ENCODE peak calls at places on chromosomes 2 and 18, in ten cellular contexts. D is endodermal cell, U is epithelial cell of esophagus, T is cardiac fibroblast, G is HCT116, C is B cell, I is fibroblast of pulmonary artery, N is RWPE1, Z is transverse colon, S is AG09309. M is an unnamed sample.

GRCh38 chr2:85987266-85988178 is 98.7 kb upstream of the ST3GAL5 start:
- DNase-seq in Z (no peak), U (no peak), C (no peak), N (no peak), G (no peak), S (no peak), D (no peak), T (no peak), I (no peak), M (no peak)

GRCh38 chr2:172588931-172589330 is 33.0 kb downstream of the PDK1 start:
- DNase-seq in Z (no peak), D (no peak), T (no peak), S (no peak), I (no peak), G (no peak), C (no peak), U (peak; percentile 48), N (no peak), M (no peak)

GRCh38 chr2:7384773-7385349 is 467.6 kb downstream of the RNF144A start:
- DNase-seq in C (no peak), S (no peak), U (no peak), N (no peak), G (no peak), T (no peak), D (no peak), I (no peak), Z (no peak), M (no peak)

GRCh38 chr2:144468823-144469595 is 50.9 kb downstream of the ZEB2 start:
- DNase-seq in U (peak; percentile 5), S (no peak), Z (no peak), I (no peak), N (no peak), C (no peak), D (no peak), T (no peak), G (no peak), M (no peak)

GRCh38 chr2:131413148-131413747 is 49.3 kb upstream of the RAB6D start:
- DNase-seq in D (no peak), T (peak; percentile 71), G (peak; percentile 49), I (peak; percentile 83), C (peak; percentile 44), Z (no peak), S (peak; percentile 21), N (peak; percentile 45), U (peak; percentile 65), M (no peak)

GRCh38 chr18:50013363-50014138 is 181.4 kb downstream of the MYO5B start:
- DNase-seq in U (peak; percentile 56), G (no peak), I (no peak), N (no peak), D (no peak), C (no peak), Z (no peak), S (no peak), T (no peak), M (no peak)

GRCh38 chr2:64094663-64095382 is 49.4 kb downstream of the PELI1 start:
- DNase-seq in N (no peak), G (no peak), D (peak; percentile 71), I (no peak), U (no peak), S (no peak), C (no peak), Z (no peak), T (no peak), M (no peak)

GRCh38 chr2:24984912-24985311 is 13.2 kb upstream of the DNAJC27 start:
- DNase-seq in U (no peak), T (peak; percentile 60), I (peak; percentile 48), C (no peak), Z (peak; percentile 18), D (peak; percentile 42), S (no peak), G (no peak), N (no peak), M (no peak)

GRCh38 chr2:169285528-169285927 is 76.8 kb downstream of the LRP2 start:
- DNase-seq in T (no peak), N (no peak), Z (no peak), D (peak; percentile 62), S (no peak), C (no peak), G (no peak), U (no peak), I (no peak), M (no peak)

GRCh38 chr2:144132357-144132756 is 387.6 kb downstream of the ZEB2 start:
- DNase-seq in Z (no peak), U (peak; percentile 69), C (no peak), I (peak; percentile 27), T (no peak), D (no peak), N (peak; percentile 59), S (no peak), G (no peak), M (no peak)

GRCh38 chr2:9745153-9745899 is 97.9 kb upstream of the TAF1B start:
- DNase-seq in N (no peak), I (no peak), C (no peak), U (peak; percentile 43), D (no peak), T (no peak), S (no peak), G (no peak), Z (no peak), M (no peak)

GRCh38 chr2:46828491-46829239 is 86.9 kb downstream of the MCFD2 start:
- DNase-seq in N (no peak), U (no peak), C (no peak), I (no peak), T (no peak), G (no peak), Z (no peak), S (no peak), D (peak; percentile 31), M (no peak)
- TF ChIP-seq CTCF in N (no peak), U (no peak), C (no peak), I (no peak), T (no peak), G (no peak), Z (no peak), S (no peak), D (no peak), M (no peak)

DNA sequence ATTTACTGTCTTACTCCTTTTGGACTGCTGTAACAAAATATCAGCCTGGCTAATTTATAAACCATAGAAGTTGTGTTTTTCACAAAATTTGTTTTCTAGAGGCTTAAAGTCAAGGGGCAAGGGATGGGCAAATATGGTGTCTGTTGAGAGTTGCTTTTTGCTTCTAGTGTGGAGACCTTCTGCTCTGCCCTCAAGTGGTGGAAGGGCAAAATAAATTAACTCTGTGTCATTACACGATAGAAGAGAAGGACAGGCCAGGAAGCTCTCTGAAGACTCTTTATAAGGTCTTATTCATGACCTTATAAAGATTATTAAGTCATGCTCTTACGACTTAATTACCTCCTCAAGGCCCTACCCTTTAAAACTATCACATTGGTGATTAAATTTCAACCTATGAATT is 181.2 kb upstream of the LRATD1 start:
- DNase-seq in D (no peak), Z (no peak), U (peak; percentile 28), G (no peak), N (no peak), C (no peak), I (no peak), T (no peak), S (no peak), M (no peak)
- TF ChIP-seq CTCF in D (peak; percentile 60), Z (no peak), U (peak; percentile 45), G (no peak), N (no peak), C (no peak), I (no peak), T (no peak), S (no peak), M (no peak)

GRCh38 chr2:138730497-138731030 is 49.6 kb downstream of the NXPH2 start:
- DNase-seq in T (no peak), U (no peak), D (no peak), N (no peak), I (no peak), Z (no peak), C (no peak), S (no peak), G (no peak), M (no peak)

GRCh38 chr2:138726681-138727080 is 53.5 kb downstream of the NXPH2 start:
- DNase-seq in C (no peak), Z (no peak), I (no peak), G (no peak), N (no peak), U (peak; percentile 36), D (no peak), T (no peak), S (no peak), M (no peak)

GRCh38 chr2:138724296-138724695 is 55.9 kb downstream of the NXPH2 start:
- DNase-seq in U (no peak), C (no peak), Z (no peak), S (no peak), D (no peak), I (no peak), G (no peak), T (no peak), N (no peak), M (no peak)

GRCh38 chr2:138724765-138725459 is 55.3 kb downstream of the NXPH2 start:
- DNase-seq in N (no peak), U (no peak), Z (no peak), I (no peak), D (no peak), C (no peak), T (no peak), G (no peak), S (no peak), M (no peak)

GRCh38 chr2:138727956-138728355 is 52.2 kb downstream of the NXPH2 start:
- DNase-seq in C (no peak), U (no peak), I (no peak), G (peak; percentile 7), D (no peak), N (no peak), S (no peak), T (no peak), Z (no peak), M (no peak)
- TF ChIP-seq CTCF in C (no peak), U (no peak), I (no peak), G (peak; percentile 51), D (peak; percentile 58), N (no peak), S (no peak), T (no peak), Z (no peak), M (no peak)

GRCh38 chr2:211455225-211455841 is 898.9 kb downstream of the CPS1 start:
- DNase-seq in G (peak; percentile 39), Z (peak; percentile 11), I (peak; percentile 70), N (peak; percentile 32), S (peak; percentile 8), T (peak; percentile 63), D (peak; percentile 81), C (no peak), U (peak; percentile 57), M (peak; percentile 37)

GRCh38 chr2:211449819-211450218 is 893.4 kb downstream of the CPS1 start:
- DNase-seq in N (no peak), T (no peak), S (no peak), C (no peak), Z (no peak), U (no peak), D (no peak), I (no peak), G (no peak), M (no peak)

GRCh38 chr2:211454684-211455083 is 898.3 kb downstream of the CPS1 start:
- DNase-seq in I (no peak), G (no peak), T (no peak), N (no peak), S (no peak), Z (no peak), C (no peak), D (no peak), U (no peak), M (no peak)

GRCh38 chr2:211451642-211452041 is 895.2 kb downstream of the CPS1 start:
- DNase-seq in N (no peak), T (no peak), D (no peak), Z (no peak), U (no peak), C (no peak), G (no peak), I (no peak), S (no peak), M (no peak)

GRCh38 chr2:211453311-211453894 is 897.0 kb downstream of the CPS1 start:
- DNase-seq in C (no peak), Z (no peak), S (no peak), U (no peak), I (no peak), D (no peak), N (no peak), G (no peak), T (no peak), M (no peak)
- TF ChIP-seq CTCF in C (no peak), Z (no peak), S (no peak), U (no peak), I (no peak), D (no peak), N (no peak), G (no peak), T (no peak), M (no peak)

M was measured in Caco-2.